ENCODE peak calls at places on chromosomes 5 and 9, in six cellular contexts. K, P, M, N, E and C are unnamed samples. For H3K4me1, the result is how much of the 10 kb centered on the place peaks cover.

GRCh38 chr9:113931140-113931539 is 55.0 kb downstream of the ZNF618 start:
- DNase-seq in M (no peak), N (no peak), E (no peak), P (no peak), K (no peak), C (no peak)

GRCh38 chr9:129209580-129209979 is 31.5 kb upstream of the IER5L start:
- DNase-seq in P (no peak), E (no peak), N (no peak), M (peak), K (no peak), C (no peak)

GRCh38 chr5:126918624-126918957 is 111.8 kb downstream of the MARCHF3 start:
- DNase-seq in K (no peak), M (no peak), P (peak), E (no peak), N (no peak), C (no peak)

GRCh38 chr5:98770158-98770910 is 3.1 kb upstream of the RGMB start:
- DNase-seq in K (no peak), N (peak), P (peak), M (peak), E (peak), C (peak)

GRCh38 chr9:117303643-117304230 is 111.1 kb downstream of the ASTN2 start:
- DNase-seq in E (no peak), N (no peak), P (no peak), K (no peak), M (no peak), C (no peak)

GRCh38 chr5:175746851-175747250 is 89.0 kb downstream of the HRH2 start:
- DNase-seq in K (peak), M (no peak), P (peak), N (no peak), E (no peak), C (no peak)

GRCh38 chr5:151213803-151214613 is 9.9 kb downstream of the CCDC69 start:
- DNase-seq in E (peak), P (peak), M (no peak), K (no peak), N (no peak), C (peak)

GRCh38 chr5:2921651-2922050 is 170.2 kb upstream of the IRX2 start:
- DNase-seq in N (no peak), E (no peak), K (no peak), P (no peak), M (no peak), C (no peak)

GRCh38 chr5:133256276-133256675 is 204.5 kb downstream of the HSPA4 start:
- DNase-seq in K (no peak), E (no peak), N (no peak), P (no peak), M (no peak), C (no peak)

GRCh38 chr5:172805736-172806255 is 28.3 kb upstream of the ERGIC1 start:
- DNase-seq in E (peak), P (no peak), N (no peak), M (no peak), K (no peak), C (no peak)

GRCh38 chr5:64341340-64341739 is 164.5 kb upstream of the RGS7BP start:
- DNase-seq in M (no peak), E (no peak), N (no peak), K (no peak), P (no peak), C (no peak)

GRCh38 chr5:64344501-64344900 is 161.3 kb upstream of the RGS7BP start:
- DNase-seq in N (no peak), E (no peak), K (no peak), M (no peak), P (no peak), C (no peak)

GRCh38 chr5:64339776-64340175 is 166.0 kb upstream of the RGS7BP start:
- DNase-seq in M (no peak), P (no peak), K (no peak), E (no peak), N (no peak), C (no peak)

GRCh38 chr5:64340293-64340692 is 165.5 kb upstream of the RGS7BP start:
- DNase-seq in M (no peak), K (no peak), N (no peak), E (no peak), P (no peak), C (no peak)
- H3K4me1 ChIP-seq in M (under half), K (under half), N (under half), E (under half), P (under half), C (under half)

GRCh38 chr5:125202353-125202752 is 455.9 kb upstream of the ZNF608 start:
- DNase-seq in M (no peak), K (no peak), E (no peak), P (no peak), N (no peak), C (no peak)

GRCh38 chr5:125203039-125203438 is 456.6 kb upstream of the ZNF608 start:
- DNase-seq in N (no peak), E (no peak), M (no peak), K (no peak), P (no peak), C (no peak)

GRCh38 chr5:125199968-125200841 is 453.8 kb upstream of the ZNF608 start:
- DNase-seq in M (no peak), K (no peak), N (no peak), P (peak), E (no peak), C (no peak)

GRCh38 chr5:125199373-125199772 is 452.9 kb upstream of the ZNF608 start:
- DNase-seq in N (no peak), M (no peak), P (no peak), K (no peak), E (no peak), C (no peak)

GRCh38 chr5:125200842-125201373 is 454.5 kb upstream of the ZNF608 start:
- DNase-seq in N (no peak), K (no peak), M (no peak), E (no peak), P (no peak), C (no peak)
- H3K4me3 ChIP-seq in N (peak), K (no peak), M (no peak), E (peak), P (peak), C (no peak)

GRCh38 chr5:53479656-53480473 is 564 bp upstream of the FST start:
- DNase-seq in N (peak), P (peak), K (peak), E (peak), M (peak), C (peak)
- H3K27ac ChIP-seq in N (peak), P (peak), K (peak), E (peak), M (no peak), C (no peak)

DNA sequence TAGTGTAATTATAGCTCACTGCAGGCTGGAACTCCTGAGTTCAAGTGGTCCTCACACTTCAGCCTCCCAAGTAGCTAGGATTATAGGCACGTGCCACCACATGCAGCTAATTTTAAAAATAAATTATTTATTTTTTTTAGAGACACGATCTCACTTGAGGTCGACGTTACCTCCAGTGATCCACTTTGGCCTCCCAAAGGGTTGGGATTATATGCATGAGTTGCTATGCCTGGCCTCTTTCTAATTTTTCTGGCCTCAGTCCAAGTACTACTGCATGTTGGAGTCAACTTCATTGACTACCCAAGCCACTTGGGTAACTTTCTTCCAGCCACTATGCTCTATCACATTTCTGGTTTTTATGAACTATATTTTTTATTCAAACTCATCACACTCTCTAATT is 148.3 kb downstream of the EFNA5 start:
- DNase-seq in N (no peak), M (no peak), E (no peak), P (no peak), K (no peak), C (no peak)
- H3K4me1 ChIP-seq in N (under half), M (under half), E (under half), P (under half), K (under half), C (under half)

GRCh38 chr9:17185630-17186029 is 50.8 kb downstream of the CNTLN start:
- DNase-seq in E (no peak), N (no peak), P (no peak), K (no peak), M (no peak), C (no peak)
- H3K4me3 ChIP-seq in E (no peak), N (no peak), P (no peak), K (no peak), M (no peak), C (no peak)

GRCh38 chr9:134390537-134390936 is 64.3 kb downstream of the RXRA start:
- DNase-seq in K (no peak), P (no peak), N (no peak), E (no peak), M (no peak), C (peak)
- H3K27ac ChIP-seq in K (no peak), P (no peak), N (peak), E (no peak), M (no peak), C (peak)

GRCh38 chr5:17180957-17181723 is 36.3 kb upstream of the BASP1 start:
- DNase-seq in K (no peak), P (peak), M (peak), E (no peak), N (no peak), C (no peak)
- H3K4me1 ChIP-seq in K (under half), P (half or more), M (under half), E (under half), N (under half), C (under half)